ENCODE peak calls at places on chromosomes 4 and X, in nine cellular contexts. R, Q, H, V, Y, D, S, J and E are unnamed samples.

GRCh38 chrX:22165732-22166457 is 106.8 kb upstream of the CBLL2 start:
- DNase-seq in R (no peak), Q (no peak), H (no peak), V (peak; percentile 27), Y (no peak), D (no peak), S (no peak), J (no peak), E (no peak)

GRCh38 chr4:104451573-104451972 is 43.1 kb downstream of the CXXC4 start:
- DNase-seq in R (no peak), Q (no peak), H (no peak), V (no peak), Y (no peak), D (no peak), S (no peak), J (no peak), E (no peak)

GRCh38 chr4:121977251-121978168 is 25.6 kb upstream of the TRPC3 start:
- DNase-seq in R (no peak), Q (no peak), H (no peak), V (peak; percentile 72), Y (no peak), D (no peak), S (no peak), J (peak; percentile 51), E (no peak)

GRCh38 chr4:59388359-59388758 is 1811.8 kb upstream of the ADGRL3 start:
- DNase-seq in R (no peak), Q (no peak), H (no peak), V (no peak), Y (no peak), D (no peak), S (no peak), J (no peak), E (no peak)

GRCh38 chrX:16993791-16994318 is 47.4 kb downstream of the REPS2 start:
- DNase-seq in R (no peak), Q (no peak), H (no peak), V (no peak), Y (no peak), D (no peak), S (no peak), J (no peak), E (no peak)

GRCh38 chrX:150298841-150299551 is 64.1 kb upstream of the MAMLD1 start:
- DNase-seq in R (no peak), Q (no peak), H (no peak), V (no peak), Y (no peak), D (no peak), S (no peak), J (no peak), E (no peak)

GRCh38 chr4:101972791-101973190 is 182.3 kb downstream of the BANK1 start:
- DNase-seq in R (no peak), Q (no peak), H (no peak), V (no peak), Y (no peak), D (no peak), S (no peak), J (no peak), E (no peak)

GRCh38 chrX:19886888-19887531 is 390 bp downstream of the SH3KBP1 start:
- DNase-seq in R (no peak), Q (no peak), H (peak; percentile 28), V (no peak), Y (no peak), D (peak; percentile 51), S (peak; percentile 17), J (peak; percentile 23), E (no peak)

GRCh38 chrX:57900961-57901360 is 9.3 kb downstream of the ZXDA start:
- DNase-seq in R (no peak), Q (no peak), H (no peak), V (peak; percentile 8), Y (no peak), D (no peak), S (no peak), J (no peak), E (no peak)

GRCh38 chr4:106370214-106370613 is 1.6 kb upstream of the GIMD1 start:
- DNase-seq in R (no peak), Q (no peak), H (no peak), V (no peak), Y (no peak), D (no peak), S (peak; percentile 25), J (no peak), E (no peak)

GRCh38 chr4:111449657-111450056 is 695.6 kb upstream of the FAM241A start:
- DNase-seq in R (no peak), Q (no peak), H (no peak), V (no peak), Y (no peak), D (no peak), S (no peak), J (no peak), E (no peak)

GRCh38 chrX:25011589-25012432 is 4.0 kb downstream of the ARX start:
- DNase-seq in R (no peak), Q (no peak), H (no peak), V (no peak), Y (no peak), D (no peak), S (no peak), J (no peak), E (no peak)

GRCh38 chr4:175891231-175891630 is 79.2 kb upstream of the GPM6A start:
- DNase-seq in R (no peak), Q (no peak), H (no peak), V (no peak), Y (no peak), D (no peak), S (no peak), J (no peak), E (no peak)

GRCh38 chr4:103400405-103400804 is 202.3 kb upstream of the CENPE start:
- DNase-seq in R (no peak), Q (no peak), H (no peak), V (peak; percentile 70), Y (no peak), D (no peak), S (no peak), J (no peak), E (no peak)

GRCh38 chrX:2485460-2485753 is 15.4 kb downstream of the DHRSX start:
- DNase-seq in R (no peak), Q (no peak), H (no peak), V (no peak), Y (no peak), D (no peak), S (no peak), J (no peak), E (no peak)

GRCh38 chr4:142500966-142501365 is 345.1 kb downstream of the INPP4B start:
- DNase-seq in R (no peak), Q (no peak), H (no peak), V (no peak), Y (no peak), D (no peak), S (no peak), J (no peak), E (no peak)